ENCODE peak calls at places on chromosome 19, in eight cellular contexts. O is uterus, V is IMR-90, I is transverse colon, R is suprapubic skin, E is prostate gland, U is right lobe of liver, P is tibial nerve. L is an unnamed sample.

GRCh38 chr19:45518469-45518826 is 11.2 kb downstream of the VASP start:
- DNase-seq in O (no peak), V (no peak), I (peak), R (no peak), E (no peak), U (no peak), P (no peak), L (no peak)

GRCh38 chr19:47505506-47505905 is 9.4 kb downstream of the NAPA start:
- DNase-seq in O (no peak), V (no peak), I (no peak), R (no peak), E (no peak), U (no peak), P (no peak), L (no peak)

GRCh38 chr19:7417671-7418324 is 69.1 kb downstream of the ARHGEF18 start:
- DNase-seq in O (no peak), V (peak), I (no peak), R (no peak), E (no peak), U (no peak), P (no peak), L (no peak)

GRCh38 chr19:13036366-13036976 is 41.2 kb downstream of the NFIX start:
- DNase-seq in O (peak), V (peak), I (peak), R (no peak), E (no peak), U (peak), P (no peak), L (peak)

GRCh38 chr19:38277969-38278680 is 13.8 kb downstream of the SPINT2 start:
- DNase-seq in O (peak), V (peak), I (no peak), R (no peak), E (no peak), U (peak), P (no peak), L (no peak)

GRCh38 chr19:12156254-12157058 is at the start of gene ZNF625:
- DNase-seq in O (peak), V (peak), I (peak), R (peak), E (peak), U (peak), P (peak), L (peak)

GRCh38 chr19:45420356-45420755 is 3.4 kb downstream of the ERCC1 start:
- DNase-seq in O (no peak), V (no peak), I (no peak), R (no peak), E (no peak), U (no peak), P (no peak), L (no peak)

GRCh38 chr19:7179917-7180306 is 110.4 kb downstream of the ZNF557 start:
- DNase-seq in O (no peak), V (no peak), I (no peak), R (no peak), E (no peak), U (no peak), P (no peak), L (no peak)

GRCh38 chr19:16118489-16119033 is 6.9 kb downstream of the RAB8A start:
- DNase-seq in O (no peak), V (no peak), I (peak), R (no peak), E (no peak), U (peak), P (no peak), L (peak)

GRCh38 chr19:6744381-6745288 is 5.2 kb downstream of the TRIP10 start:
- DNase-seq in O (peak), V (peak), I (peak), R (peak), E (peak), U (peak), P (peak), L (peak)

GRCh38 chr19:11848200-11848593 is 329 bp upstream of the ZNF439 start:
- DNase-seq in O (no peak), V (no peak), I (no peak), R (no peak), E (no peak), U (no peak), P (no peak), L (no peak)

GRCh38 chr19:17889609-17890214 is 18.0 kb downstream of the SLC5A5 start:
- DNase-seq in O (no peak), V (peak), I (no peak), R (no peak), E (no peak), U (no peak), P (no peak), L (no peak)

GRCh38 chr19:17626456-17626855 is 61.7 kb downstream of the UNC13A start:
- DNase-seq in O (no peak), V (no peak), I (no peak), R (no peak), E (no peak), U (no peak), P (no peak), L (no peak)

GRCh38 chr19:10143700-10144099 is 24.0 kb upstream of the EIF3G start:
- DNase-seq in O (no peak), V (no peak), I (no peak), R (no peak), E (no peak), U (no peak), P (no peak), L (no peak)

DNA sequence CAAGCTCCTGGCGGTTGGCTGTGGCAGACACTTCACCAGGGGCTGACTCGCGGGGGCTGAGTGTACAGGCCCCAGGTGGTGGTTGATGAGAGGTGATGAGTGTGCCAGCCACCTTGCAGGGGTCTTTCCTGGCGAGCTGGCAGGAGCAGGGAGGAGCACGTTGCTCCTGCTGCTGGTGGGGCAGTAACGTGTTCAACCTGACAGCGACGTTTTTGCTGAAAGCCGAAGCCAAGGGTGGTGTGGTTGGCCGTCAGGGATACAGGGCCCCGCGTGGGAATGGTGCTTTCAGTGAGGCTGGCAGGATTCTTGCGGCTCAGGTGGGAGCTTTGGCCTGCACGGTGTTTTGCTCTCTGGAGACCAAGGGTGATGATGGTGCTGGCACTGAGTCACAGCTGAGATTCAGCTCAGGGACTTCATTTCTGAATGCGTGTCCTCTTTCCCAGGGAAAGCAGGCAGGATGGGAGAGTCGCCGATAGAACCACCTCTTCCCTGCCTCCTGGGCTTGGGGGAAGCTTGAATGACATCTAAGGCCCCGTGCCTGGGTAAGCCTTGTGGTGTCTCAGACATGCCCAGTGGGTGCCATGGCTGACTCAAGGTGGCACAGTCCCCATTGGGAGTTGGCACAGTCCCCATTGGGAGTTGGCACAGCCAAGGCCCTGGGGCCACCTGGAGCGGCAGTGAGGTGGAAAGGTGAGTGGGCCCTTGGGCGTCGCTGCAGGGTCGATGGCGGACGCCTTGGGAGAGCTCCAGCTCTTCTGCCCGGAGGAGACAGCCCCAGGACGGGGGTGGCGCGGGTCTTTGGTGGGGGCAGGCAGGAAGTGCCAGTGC is 8.8 kb downstream of the DAZAP1 start:
- DNase-seq in O (no peak), V (peak), I (no peak), R (no peak), E (no peak), U (no peak), P (no peak), L (no peak)
- H3K27ac ChIP-seq in O (peak), V (peak), I (peak), R (peak), E (peak), U (peak), P (peak), L (peak)

DNA sequence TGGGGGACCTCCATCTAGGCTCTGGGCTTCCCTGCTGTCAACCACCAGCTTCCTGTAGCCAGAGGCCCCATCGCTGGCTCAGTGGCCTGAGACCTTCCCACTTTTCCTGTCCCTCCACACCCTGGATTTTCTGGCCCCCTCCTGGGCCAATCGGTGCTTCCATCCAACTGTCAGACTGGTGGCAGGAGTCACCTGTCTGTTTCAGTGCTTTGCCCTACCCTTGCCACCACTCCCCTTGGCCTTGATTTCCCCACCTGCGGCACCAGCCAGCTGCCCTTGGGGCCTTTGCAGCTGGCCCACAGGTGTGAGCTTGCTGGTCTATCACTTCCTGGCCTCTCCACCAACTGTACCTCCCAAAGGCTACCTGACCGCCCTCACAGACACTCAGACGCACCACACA is 12.5 kb downstream of the VSIG10L start:
- DNase-seq in O (no peak), V (no peak), I (no peak), R (no peak), E (no peak), U (no peak), P (no peak), L (no peak)
- TF ChIP-seq CTCF in O (no peak), V (no peak), I (no peak), R (no peak), E (no peak), U (no peak), P (no peak), L (no peak)

GRCh38 chr19:49924004-49924880 is 4.8 kb upstream of the ATF5 start:
- DNase-seq in O (no peak), V (no peak), I (peak), R (no peak), E (no peak), U (peak), P (no peak), L (no peak)

GRCh38 chr19:49920624-49921363 is 8.2 kb upstream of the ATF5 start:
- DNase-seq in O (no peak), V (no peak), I (peak), R (no peak), E (no peak), U (peak), P (no peak), L (no peak)

GRCh38 chr19:49925486-49925885 is 3.5 kb upstream of the ATF5 start:
- DNase-seq in O (no peak), V (no peak), I (no peak), R (no peak), E (no peak), U (no peak), P (no peak), L (no peak)

GRCh38 chr19:49921871-49922755 is 6.9 kb upstream of the ATF5 start:
- DNase-seq in O (no peak), V (peak), I (no peak), R (no peak), E (no peak), U (no peak), P (no peak), L (no peak)

GRCh38 chr19:49923055-49924003 is 5.7 kb upstream of the ATF5 start:
- DNase-seq in O (no peak), V (no peak), I (peak), R (no peak), E (no peak), U (peak), P (no peak), L (peak)
- TF ChIP-seq POLR2A in O (no peak), V (no peak), I (no peak), R (no peak), E (no peak), U (peak), P (no peak), L (no peak)

GRCh38 chr19:459724-460511 is 915 bp downstream of the SHC2 start:
- DNase-seq in O (peak), V (peak), I (peak), R (no peak), E (peak), U (peak), P (peak), L (peak)

GRCh38 chr19:460877-461609 is at the start of gene SHC2:
- DNase-seq in O (peak), V (no peak), I (peak), R (no peak), E (peak), U (peak), P (no peak), L (peak)

GRCh38 chr19:464146-464545 is 3.3 kb upstream of the SHC2 start:
- DNase-seq in O (no peak), V (no peak), I (no peak), R (no peak), E (no peak), U (no peak), P (no peak), L (no peak)

GRCh38 chr19:463483-464130 is 2.8 kb upstream of the SHC2 start:
- DNase-seq in O (no peak), V (no peak), I (no peak), R (no peak), E (no peak), U (no peak), P (no peak), L (no peak)

GRCh38 chr19:461664-462551 is 1.1 kb upstream of the SHC2 start:
- DNase-seq in O (peak), V (no peak), I (peak), R (no peak), E (peak), U (peak), P (no peak), L (no peak)
- H3K27ac ChIP-seq in O (no peak), V (no peak), I (peak), R (peak), E (peak), U (peak), P (peak), L (peak)

GRCh38 chr19:3573858-3574637 is 1.3 kb downstream of the HMG20B start:
- DNase-seq in O (peak), V (peak), I (peak), R (peak), E (peak), U (peak), P (peak), L (peak)

GRCh38 chr19:3576696-3577443 is 4.1 kb downstream of the HMG20B start:
- DNase-seq in O (peak), V (peak), I (peak), R (peak), E (peak), U (no peak), P (no peak), L (peak)

GRCh38 chr19:3575949-3576673 is 3.4 kb downstream of the HMG20B start:
- DNase-seq in O (no peak), V (no peak), I (no peak), R (no peak), E (no peak), U (no peak), P (no peak), L (no peak)

GRCh38 chr19:3573162-3573857 is 566 bp downstream of the HMG20B start:
- DNase-seq in O (peak), V (no peak), I (no peak), R (no peak), E (no peak), U (peak), P (no peak), L (peak)

GRCh38 chr19:3575260-3575741 is 2.6 kb downstream of the HMG20B start:
- DNase-seq in O (no peak), V (peak), I (no peak), R (no peak), E (no peak), U (no peak), P (no peak), L (no peak)
- TF ChIP-seq CTCF in O (no peak), V (peak), I (no peak), R (no peak), E (peak), U (no peak), P (no peak), L (no peak)

GRCh38 chr19:3535235-3535921 is 3.6 kb upstream of the TEKTIP1 start:
- DNase-seq in O (no peak), V (no peak), I (no peak), R (no peak), E (no peak), U (no peak), P (no peak), L (no peak)
- TF ChIP-seq POLR2A in O (no peak), V (no peak), I (no peak), R (no peak), E (no peak), U (no peak), P (no peak), L (no peak)

DNA sequence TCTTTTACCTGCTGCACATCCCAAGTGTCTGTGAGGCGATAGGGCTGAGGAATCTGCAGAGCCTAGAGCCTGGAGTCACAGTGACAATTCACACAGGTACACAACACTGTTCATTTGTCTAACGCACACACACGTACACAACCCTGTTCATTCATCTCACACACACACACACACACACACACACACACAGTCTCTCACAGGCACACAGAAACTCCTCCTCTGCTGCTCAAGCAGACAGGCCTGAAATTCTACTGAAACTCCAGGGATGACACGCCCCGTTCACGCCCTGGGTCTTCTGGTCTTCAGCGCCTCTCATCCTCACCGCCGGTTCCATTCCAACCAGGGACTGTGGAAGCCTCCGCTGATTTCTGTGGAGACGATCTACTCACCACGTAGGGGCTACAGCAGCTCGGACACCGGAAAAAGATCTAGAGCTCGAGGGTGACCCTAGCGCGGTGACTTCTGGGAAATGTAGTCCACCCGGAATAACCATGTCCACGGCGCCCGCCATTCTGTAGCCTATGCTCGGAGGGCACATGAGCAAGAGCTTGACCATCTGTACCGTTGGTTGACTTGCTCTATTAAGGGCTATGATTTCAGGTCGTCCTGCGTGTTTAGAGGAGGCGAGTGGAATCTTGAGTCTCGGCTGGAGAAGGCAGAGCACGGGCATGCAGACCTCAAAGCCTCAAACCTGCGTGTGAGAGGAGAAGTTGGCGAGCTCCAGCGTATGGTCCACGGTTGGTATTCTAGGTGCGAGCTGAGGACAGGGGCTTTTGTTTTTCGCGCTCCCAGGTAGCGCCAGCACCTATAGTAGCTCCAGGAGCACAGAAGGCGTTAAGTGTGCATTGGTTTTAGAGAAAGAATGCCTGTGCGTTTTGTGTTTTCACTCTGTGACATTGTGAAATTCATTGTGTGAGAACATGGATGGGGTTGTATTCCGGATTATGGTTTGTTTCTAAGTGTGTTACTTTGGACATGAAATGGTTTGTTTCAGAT is 33.4 kb downstream of the ZNF45 start:
- DNase-seq in O (peak), V (peak), I (peak), R (peak), E (peak), U (peak), P (peak), L (peak)
- H3K27ac ChIP-seq in O (no peak), V (peak), I (no peak), R (no peak), E (no peak), U (no peak), P (no peak), L (peak)